ENCODE peak calls at places on chromosomes 2 and 18, in five cellular contexts. V is NT2/D1, I is H1, A is HepG2, O is GM12878. Y is an unnamed sample.

GRCh38 chr2:196399736-196400691 is 228.6 kb upstream of the STK17B start:
- DNase-seq in O (no peak), A (no peak), V (no peak), I (no peak), Y (no peak)

GRCh38 chr2:218168635-218169462 is 2.1 kb upstream of the CXCR1 start:
- DNase-seq in O (no peak), I (peak; percentile 92), V (peak; percentile 60), A (peak; percentile 65), Y (peak; percentile 78)

GRCh38 chr2:199862779-199863178 is 11.8 kb upstream of the FTCDNL1 start:
- DNase-seq in I (no peak), O (no peak), V (no peak), A (no peak), Y (no peak)

GRCh38 chr2:237210763-237211162 is 125.1 kb downstream of the COPS8 start:
- DNase-seq in V (no peak), O (no peak), I (no peak), A (no peak), Y (no peak)

GRCh38 chr18:3524706-3525105 is 74.7 kb downstream of the TGIF1 start:
- DNase-seq in O (no peak), V (no peak), I (no peak), A (no peak), Y (no peak)

GRCh38 chr2:111671426-111672150 is 212.4 kb downstream of the ANAPC1 start:
- DNase-seq in V (no peak), O (no peak), A (peak; percentile 33), I (peak; percentile 11), Y (no peak)

GRCh38 chr2:190090148-190090547 is 27.6 kb upstream of the MSTN start:
- DNase-seq in O (no peak), I (no peak), A (no peak), V (no peak), Y (no peak)

GRCh38 chr2:29518988-29519925 is 402.1 kb downstream of the ALK start:
- DNase-seq in V (no peak), O (no peak), A (no peak), I (no peak), Y (no peak)

GRCh38 chr2:102084651-102085050 is 57.9 kb upstream of the IL1R1 start:
- DNase-seq in O (no peak), I (no peak), V (no peak), A (no peak), Y (no peak)

GRCh38 chr2:185618630-185619029 is 120.0 kb upstream of the FSIP2 start:
- DNase-seq in O (no peak), V (no peak), I (no peak), A (no peak), Y (no peak)

GRCh38 chr2:240990726-240991377 is 7.6 kb upstream of the SNED1 start:
- DNase-seq in V (no peak), O (no peak), A (no peak), I (peak; percentile 41), Y (no peak)

GRCh38 chr18:59388817-59389216 is 29.8 kb upstream of the LMAN1 start:
- DNase-seq in A (no peak), I (no peak), O (no peak), V (no peak), Y (no peak)

GRCh38 chr18:43170586-43170985 is 55.1 kb upstream of the RIT2 start:
- DNase-seq in V (no peak), A (no peak), I (no peak), O (no peak), Y (no peak)

GRCh38 chr2:201858781-201859180 is 52.4 kb downstream of the CDK15 start:
- DNase-seq in O (no peak), I (peak; percentile 73), V (peak; percentile 43), A (no peak), Y (no peak)

GRCh38 chr2:69087912-69088240 is 74.9 kb downstream of the ANTXR1 start:
- DNase-seq in I (no peak), O (no peak), A (no peak), V (no peak), Y (no peak)

GRCh38 chr2:204036706-204037105 is 100.1 kb downstream of the ICOS start:
- DNase-seq in A (no peak), I (no peak), O (no peak), V (no peak), Y (no peak)

GRCh38 chr2:175854149-175854548 is 147.9 kb downstream of the LNPK start:
- DNase-seq in A (no peak), V (no peak), I (no peak), O (no peak), Y (no peak)

GRCh38 chr2:144453486-144454158 is 66.3 kb downstream of the ZEB2 start:
- DNase-seq in V (no peak), I (no peak), A (no peak), O (no peak), Y (no peak)

GRCh38 chr2:207473203-207473865 is 56.4 kb upstream of the CREB1 start:
- DNase-seq in I (no peak), O (peak; percentile 30), V (peak; percentile 65), A (peak; percentile 30), Y (peak; percentile 32)

GRCh38 chr2:222989431-222989830 is 62.6 kb upstream of the KCNE4 start:
- DNase-seq in V (no peak), O (no peak), A (no peak), I (no peak), Y (no peak)

GRCh38 chr18:3248062-3248669 is 565 bp downstream of the MYL12A start:
- DNase-seq in O (no peak), V (no peak), A (no peak), I (no peak), Y (peak; percentile 9)

GRCh38 chr2:176427549-176427948 is 158.3 kb downstream of the MTX2 start:
- DNase-seq in A (no peak), I (no peak), V (no peak), O (no peak), Y (no peak)

GRCh38 chr2:39541011-39541930 is 104.2 kb upstream of the MAP4K3 start:
- DNase-seq in V (no peak), I (no peak), A (peak; percentile 97), O (no peak), Y (no peak)

GRCh38 chr2:216482640-216483039 is 16.0 kb upstream of the RPL37A start:
- DNase-seq in O (no peak), I (no peak), V (no peak), A (no peak), Y (no peak)

GRCh38 chr2:216490061-216490460 is 8.6 kb upstream of the RPL37A start:
- DNase-seq in A (no peak), O (no peak), I (no peak), V (no peak), Y (no peak)

GRCh38 chr2:216485237-216485636 is 13.4 kb upstream of the RPL37A start:
- DNase-seq in V (no peak), A (no peak), I (no peak), O (no peak), Y (no peak)

GRCh38 chr2:216485745-216486144 is 12.9 kb upstream of the RPL37A start:
- DNase-seq in V (no peak), O (no peak), I (no peak), A (no peak), Y (no peak)

GRCh38 chr2:216486708-216487107 is 11.9 kb upstream of the RPL37A start:
- DNase-seq in I (no peak), V (no peak), A (no peak), O (no peak), Y (no peak)
- TF ChIP-seq SUZ12 in I (no peak), V (no peak), A (no peak), O (no peak), Y (no peak)

DNA sequence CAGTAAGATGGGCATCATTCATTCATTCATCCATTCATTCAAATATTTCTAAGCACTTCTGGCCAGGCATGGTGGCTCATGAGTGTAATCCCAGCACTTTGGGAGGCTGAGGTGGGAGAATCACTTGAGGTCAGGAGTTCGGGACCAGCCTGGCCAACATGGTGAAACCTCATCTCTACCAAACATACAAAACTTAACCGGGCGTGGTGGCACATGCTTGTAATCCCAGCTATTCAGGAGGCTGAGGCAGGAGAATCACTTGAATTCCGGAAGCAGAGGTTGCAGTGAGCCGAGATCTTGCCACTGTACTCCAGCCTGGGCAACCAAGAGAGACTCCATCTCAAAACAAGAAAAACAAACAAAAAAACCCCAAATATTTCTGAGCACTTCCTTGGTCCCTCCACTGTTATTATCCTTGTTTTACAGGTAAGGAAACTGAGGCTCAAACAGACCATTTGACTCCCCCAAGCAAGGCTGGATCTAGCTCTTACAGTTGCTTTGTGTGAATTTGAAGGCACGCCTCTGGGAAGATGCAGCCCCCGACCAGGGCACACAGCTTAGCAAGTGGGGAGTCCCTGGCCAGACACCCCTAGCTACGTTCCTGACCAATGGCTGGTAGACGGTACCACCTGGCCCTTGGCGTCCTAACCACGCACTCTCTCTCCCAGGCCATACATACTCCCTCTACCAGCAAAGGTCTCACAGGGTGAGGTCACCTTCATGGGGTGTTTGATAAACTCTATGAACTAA is 50.6 kb upstream of the ODC1 start:
- DNase-seq in V (no peak), I (peak; percentile 40), A (no peak), O (no peak), Y (no peak)
- TF ChIP-seq SUZ12 in V (no peak), I (no peak), A (no peak), O (no peak), Y (no peak)

GRCh38 chr2:44970846-44971450 is 29.4 kb downstream of the SIX3 start:
- DNase-seq in I (no peak), A (no peak), O (no peak), V (no peak), Y (no peak)

GRCh38 chr2:44979581-44979980 is 29.7 kb downstream of the SIX2 start:
- DNase-seq in V (no peak), O (no peak), I (no peak), A (no peak), Y (no peak)

GRCh38 chr2:44974064-44974715 is 32.7 kb downstream of the SIX3 start:
- DNase-seq in O (no peak), V (peak; percentile 86), I (peak; percentile 74), A (peak; percentile 52), Y (peak; percentile 66)

GRCh38 chr2:44972771-44973535 is 31.5 kb downstream of the SIX3 start:
- DNase-seq in I (no peak), A (no peak), V (no peak), O (no peak), Y (no peak)

GRCh38 chr2:44975571-44976450 is 33.4 kb downstream of the SIX2 start:
- DNase-seq in A (no peak), I (no peak), O (no peak), V (no peak), Y (no peak)
- TF ChIP-seq SUZ12 in A (no peak), I (no peak), O (no peak), V (no peak), Y (no peak)

GRCh38 chr2:128027801-128028667 is at the start of gene SAP130:
- DNase-seq in I (peak; percentile 97), A (peak; percentile 93), V (peak; percentile 93), O (peak; percentile 71), Y (peak; percentile 94)

GRCh38 chr2:128028668-128029054 is 802 bp upstream of the SAP130 start:
- DNase-seq in V (no peak), I (no peak), A (no peak), O (no peak), Y (no peak)

GRCh38 chr2:128027278-128027800 is 520 bp downstream of the SAP130 start:
- DNase-seq in I (peak; percentile 95), V (peak; percentile 97), A (peak; percentile 98), O (peak; percentile 92), Y (peak; percentile 98)

GRCh38 chr2:128032092-128032491 is 4.2 kb upstream of the SAP130 start:
- DNase-seq in V (no peak), A (no peak), I (no peak), O (no peak), Y (no peak)

GRCh38 chr2:128026422-128027277 is 1.2 kb downstream of the SAP130 start:
- DNase-seq in A (no peak), V (no peak), O (no peak), I (no peak), Y (no peak)
- TF ChIP-seq SUZ12 in A (no peak), V (no peak), O (no peak), I (no peak), Y (no peak)

GRCh38 chr18:9069482-9070059 is 32.9 kb upstream of the NDUFV2 start:
- DNase-seq in O (peak; percentile 66), I (no peak), V (no peak), A (no peak), Y (no peak)
- TF ChIP-seq SUZ12 in O (no peak), I (no peak), V (no peak), A (no peak), Y (no peak)

Y was measured in HEK293T.